ENCODE peak calls at places on chromosomes 2 and 18, in six cellular contexts. P, T, H, F, S and K are unnamed samples.

GRCh38 chr2:122191331-122191730 is 435.9 kb downstream of the TSN start:
- DNase-seq in P (no peak), T (no peak), H (no peak), F (no peak), S (no peak), K (no peak)

GRCh38 chr2:45055261-45055660 is 46.0 kb upstream of the SIX2 start:
- DNase-seq in P (no peak), T (no peak), H (no peak), F (no peak), S (no peak), K (no peak)

GRCh38 chr2:137405496-137405895 is 558.8 kb upstream of the HNMT start:
- DNase-seq in P (no peak), T (no peak), H (no peak), F (no peak), S (no peak), K (no peak)

GRCh38 chr18:23902396-23902795 is 112.2 kb upstream of the TTC39C start:
- DNase-seq in P (no peak), T (no peak), H (no peak), F (no peak), S (no peak), K (no peak)

GRCh38 chr18:46462523-46462922 is 194.5 kb downstream of the LOXHD1 start:
- DNase-seq in P (no peak), T (no peak), H (no peak), F (no peak), S (no peak), K (no peak)

GRCh38 chr18:78602430-78602829 is 377.2 kb upstream of the SALL3 start:
- DNase-seq in P (no peak), T (no peak), H (no peak), F (no peak), S (no peak), K (no peak)

GRCh38 chr2:57882895-57883515 is 163.6 kb upstream of the VRK2 start:
- DNase-seq in P (no peak), T (no peak), H (no peak), F (no peak), S (no peak), K (no peak)

GRCh38 chr2:174330945-174331619 is 3.7 kb upstream of the SP9 start:
- DNase-seq in P (no peak), T (no peak), H (no peak), F (no peak), S (no peak), K (no peak)

GRCh38 chr18:48445540-48445939 is 36.4 kb upstream of the ZBTB7C start:
- DNase-seq in P (peak; percentile 50), T (peak; percentile 51), H (peak; percentile 72), F (peak; percentile 47), S (peak; percentile 57), K (no peak)

GRCh38 chr2:167293172-167293781 is 405.0 kb downstream of the XIRP2 start:
- DNase-seq in P (peak; percentile 35), T (no peak), H (no peak), F (peak; percentile 21), S (no peak), K (peak; percentile 42)

GRCh38 chr2:120748741-120749140 is 13.1 kb downstream of the GLI2 start:
- DNase-seq in P (no peak), T (no peak), H (no peak), F (no peak), S (no peak), K (no peak)

GRCh38 chr18:57230861-57231260 is 84.0 kb downstream of the BOD1L2 start:
- DNase-seq in P (no peak), T (no peak), H (no peak), F (no peak), S (no peak), K (no peak)

GRCh38 chr2:25419678-25420242 is 78.0 kb upstream of the DNMT3A start:
- DNase-seq in P (no peak), T (no peak), H (no peak), F (no peak), S (no peak), K (no peak)

GRCh38 chr2:228447266-228447915 is 265.9 kb upstream of the SPHKAP start:
- DNase-seq in P (no peak), T (no peak), H (no peak), F (no peak), S (no peak), K (no peak)

GRCh38 chr18:46289931-46290330 is 185.7 kb downstream of the HAUS1 start:
- DNase-seq in P (no peak), T (no peak), H (no peak), F (no peak), S (no peak), K (peak; percentile 25)

GRCh38 chr2:1967242-1968210 is 223.2 kb upstream of the PXDN start:
- DNase-seq in P (no peak), T (no peak), H (no peak), F (no peak), S (no peak), K (no peak)

GRCh38 chr2:69222984-69223658 is 163.9 kb downstream of the GFPT1 start:
- DNase-seq in P (no peak), T (no peak), H (no peak), F (no peak), S (no peak), K (no peak)

GRCh38 chr2:46967990-46968647 is 52.5 kb upstream of the MCFD2 start:
- DNase-seq in P (peak; percentile 88), T (no peak), H (peak; percentile 88), F (no peak), S (peak; percentile 59), K (no peak)

DNA sequence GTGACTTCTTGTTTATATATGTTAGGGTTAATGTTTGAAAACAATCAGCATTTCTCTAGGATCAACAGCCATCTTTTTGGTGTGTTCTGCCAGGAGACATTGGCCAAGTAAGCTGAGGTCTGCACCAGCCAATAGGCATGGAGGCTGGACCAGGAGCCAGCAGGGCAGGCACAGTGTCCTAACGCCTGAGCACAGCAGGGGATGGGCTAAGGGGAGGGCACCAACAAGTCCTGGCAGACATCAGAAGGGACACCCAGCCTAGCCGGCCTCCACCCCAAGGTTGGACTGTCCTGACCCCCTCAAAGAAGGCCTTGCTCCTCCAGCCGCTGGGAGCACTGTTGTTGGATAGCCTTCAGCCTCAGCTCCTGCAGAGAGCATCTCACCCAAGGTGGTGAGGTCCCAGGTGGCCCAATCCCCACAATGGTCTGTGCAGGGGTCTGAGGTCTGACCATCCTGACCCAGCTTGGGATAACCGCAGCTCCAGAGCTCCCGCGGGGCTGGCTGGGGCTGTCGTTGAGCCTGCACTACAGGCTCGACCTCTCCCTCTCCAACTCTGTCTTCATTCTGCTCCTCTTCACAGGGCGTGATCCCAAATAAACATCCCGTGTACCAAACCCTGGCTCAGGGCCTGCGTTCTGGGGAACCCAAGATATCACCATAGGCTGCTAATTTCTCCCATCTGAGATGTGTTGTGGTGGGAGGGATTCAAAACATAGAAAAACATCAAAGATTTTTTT is 8.1 kb downstream of the TEX44 start:
- DNase-seq in P (no peak), T (no peak), H (no peak), F (no peak), S (no peak), K (no peak)
- TF ChIP-seq CTCF in P (no peak), T (no peak), H (no peak), F (no peak), S (no peak), K (no peak)

GRCh38 chr2:148967484-148967883 is 71.0 kb upstream of the LYPD6B start:
- DNase-seq in P (no peak), T (no peak), H (no peak), F (no peak), S (no peak), K (no peak)
- TF ChIP-seq CTCF in P (no peak), T (no peak), H (no peak), F (peak; percentile 47), S (no peak), K (no peak)

GRCh38 chr18:12281861-12282260 is 26.2 kb upstream of the TUBB6 start:
- DNase-seq in P (no peak), T (no peak), H (no peak), F (no peak), S (no peak), K (no peak)

GRCh38 chr18:12279781-12280531 is 25.8 kb downstream of the CIDEA start:
- DNase-seq in P (no peak), T (no peak), H (no peak), F (no peak), S (no peak), K (no peak)

GRCh38 chr18:12276736-12277554 is 22.8 kb downstream of the CIDEA start:
- DNase-seq in P (no peak), T (no peak), H (no peak), F (no peak), S (no peak), K (no peak)

GRCh38 chr18:12278153-12278764 is 24.1 kb downstream of the CIDEA start:
- DNase-seq in P (no peak), T (no peak), H (no peak), F (no peak), S (no peak), K (no peak)

GRCh38 chr18:12278765-12279682 is 24.9 kb downstream of the CIDEA start:
- DNase-seq in P (peak; percentile 96), T (no peak), H (peak; percentile 76), F (peak; percentile 38), S (peak; percentile 53), K (peak; percentile 73)
- TF ChIP-seq CTCF in P (no peak), T (no peak), H (no peak), F (no peak), S (no peak), K (no peak)

GRCh38 chr2:48566582-48566981 is 36.6 kb downstream of the STON1 start:
- DNase-seq in P (peak; percentile 23), T (no peak), H (no peak), F (no peak), S (no peak), K (no peak)
- TF ChIP-seq CTCF in P (peak; percentile 33), T (no peak), H (peak; percentile 26), F (peak; percentile 57), S (no peak), K (no peak)

DNA sequence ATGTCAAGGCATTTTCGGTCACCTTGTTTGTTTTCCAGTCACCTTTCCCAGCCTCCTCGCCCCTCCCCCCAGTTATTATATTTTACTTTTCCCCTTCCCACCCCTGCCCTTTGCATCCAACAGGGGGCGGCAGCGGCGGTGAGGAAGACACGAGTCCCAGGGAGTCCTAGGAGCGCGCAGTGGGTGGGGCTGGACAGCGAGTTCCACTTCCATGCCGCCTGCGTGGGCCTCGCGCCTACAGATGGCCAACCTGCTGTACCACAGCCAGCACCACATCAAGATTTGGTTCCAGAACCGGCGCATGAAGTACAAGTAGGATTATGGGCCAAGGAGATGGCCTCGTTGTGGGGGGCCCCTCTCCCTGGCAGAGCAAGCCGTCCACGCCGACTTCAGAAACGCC is 37.2 kb upstream of the EVA1A start:
- DNase-seq in P (no peak), T (no peak), H (no peak), F (no peak), S (no peak), K (no peak)
- TF ChIP-seq CTCF in P (no peak), T (no peak), H (no peak), F (no peak), S (no peak), K (no peak)